ENCODE peak calls at places on chromosomes 12 and 14, in seven cellular contexts. Q, D, V, E, A, R and H are unnamed samples.
A peak's percentile ranks its signal among the peaks of the same experiment; 100 is the strongest.

GRCh38 chr14:97217094-97217885 is 420.1 kb downstream of the VRK1 start:
- DNase-seq in Q (no peak), D (no peak), V (no peak), E (no peak), A (no peak), R (no peak), H (no peak)

GRCh38 chr14:100443643-100444042 is 120.5 kb downstream of the SLC25A47 start:
- DNase-seq in Q (no peak), D (no peak), V (peak; percentile 78), E (no peak), A (no peak), R (no peak), H (no peak)

GRCh38 chr12:132492522-132492921 is 2.6 kb downstream of the FBRSL1 start:
- DNase-seq in Q (no peak), D (no peak), V (no peak), E (no peak), A (no peak), R (no peak), H (no peak)

GRCh38 chr12:15963271-15963670 is 52.1 kb downstream of the DERA start:
- DNase-seq in Q (no peak), D (no peak), V (peak; percentile 29), E (no peak), A (no peak), R (no peak), H (peak; percentile 49)

GRCh38 chr12:70671698-70672097 is 34.5 kb upstream of the PTPRB start:
- DNase-seq in Q (no peak), D (no peak), V (no peak), E (no peak), A (no peak), R (no peak), H (no peak)

GRCh38 chr14:30295980-30296379 is 263.0 kb upstream of the G2E3 start:
- DNase-seq in Q (no peak), D (no peak), V (no peak), E (no peak), A (no peak), R (no peak), H (no peak)

GRCh38 chr12:77214136-77214535 is 148.8 kb upstream of the E2F7 start:
- DNase-seq in Q (no peak), D (no peak), V (peak; percentile 39), E (no peak), A (no peak), R (no peak), H (peak; percentile 19)

GRCh38 chr12:110578522-110579238 is 4.4 kb downstream of the PPTC7 start:
- DNase-seq in Q (no peak), D (no peak), V (no peak), E (no peak), A (no peak), R (no peak), H (no peak)

GRCh38 chr12:110467847-110468211 is 228 bp downstream of the GPN3 start:
- DNase-seq in Q (no peak), D (no peak), V (no peak), E (no peak), A (no peak), R (no peak), H (no peak)

GRCh38 chr14:39232554-39233415 is 930 bp upstream of the MIA2 start:
- DNase-seq in Q (no peak), D (no peak), V (peak; percentile 72), E (no peak), A (no peak), R (no peak), H (peak; percentile 76)

GRCh38 chr14:68020999-68021663 is 201.6 kb downstream of the RAD51B start:
- DNase-seq in Q (no peak), D (peak; percentile 11), V (no peak), E (no peak), A (peak; percentile 83), R (no peak), H (peak; percentile 64)

GRCh38 chr12:131218291-131219172 is 264.8 kb downstream of the ADGRD1 start:
- DNase-seq in Q (no peak), D (peak; percentile 38), V (no peak), E (no peak), A (no peak), R (no peak), H (no peak)

GRCh38 chr14:91310620-91311283 is 66.2 kb upstream of the GPR68 start:
- DNase-seq in Q (no peak), D (no peak), V (no peak), E (no peak), A (no peak), R (no peak), H (no peak)

GRCh38 chr14:68444449-68445168 is 348.3 kb downstream of the ZFP36L1 start:
- DNase-seq in Q (no peak), D (no peak), V (peak; percentile 47), E (no peak), A (no peak), R (peak; percentile 32), H (peak; percentile 96)

GRCh38 chr12:117967043-117967442 is 1.7 kb downstream of the KSR2 start:
- DNase-seq in Q (no peak), D (no peak), V (no peak), E (no peak), A (no peak), R (no peak), H (no peak)

GRCh38 chr12:118052324-118053070 is 8.5 kb downstream of the WSB2 start:
- DNase-seq in Q (no peak), D (no peak), V (peak; percentile 91), E (peak; percentile 72), A (no peak), R (no peak), H (peak; percentile 97)

GRCh38 chr12:90166671-90167070 is 458.0 kb upstream of the ATP2B1 start:
- DNase-seq in Q (no peak), D (no peak), V (no peak), E (no peak), A (no peak), R (no peak), H (no peak)

GRCh38 chr12:57124259-57124877 is 3.9 kb upstream of the LRP1 start:
- DNase-seq in Q (peak; percentile 57), D (peak; percentile 81), V (peak; percentile 77), E (peak; percentile 88), A (peak; percentile 50), R (peak; percentile 80), H (peak; percentile 72)

GRCh38 chr12:108634225-108634795 is 616 bp upstream of the SELPLG start:
- DNase-seq in Q (no peak), D (no peak), V (no peak), E (no peak), A (peak; percentile 96), R (peak; percentile 91), H (peak; percentile 90)

GRCh38 chr12:119681953-119682352 is 14.0 kb downstream of the PRKAB1 start:
- DNase-seq in Q (no peak), D (no peak), V (no peak), E (no peak), A (no peak), R (no peak), H (no peak)

GRCh38 chr12:89484470-89484869 is 40.1 kb downstream of the GALNT4 start:
- DNase-seq in Q (no peak), D (no peak), V (no peak), E (no peak), A (no peak), R (no peak), H (no peak)

GRCh38 chr14:55426881-55427280 is 13.5 kb downstream of the TBPL2 start:
- DNase-seq in Q (no peak), D (no peak), V (no peak), E (no peak), A (no peak), R (no peak), H (no peak)

GRCh38 chr14:101961746-101962502 is 2.4 kb upstream of the DYNC1H1 start:
- DNase-seq in Q (no peak), D (no peak), V (no peak), E (no peak), A (no peak), R (peak; percentile 58), H (no peak)

GRCh38 chr14:71739273-71739990 is 192.8 kb upstream of the RGS6 start:
- DNase-seq in Q (no peak), D (no peak), V (no peak), E (no peak), A (no peak), R (no peak), H (no peak)

GRCh38 chr14:104930526-104931322 is 6.0 kb downstream of the PLD4 start:
- DNase-seq in Q (no peak), D (no peak), V (no peak), E (no peak), A (no peak), R (no peak), H (peak; percentile 27)

GRCh38 chr12:27472604-27473003 is 26.1 kb downstream of the SMCO2 start:
- DNase-seq in Q (no peak), D (no peak), V (no peak), E (no peak), A (no peak), R (no peak), H (no peak)

GRCh38 chr14:77889971-77890442 is 90.1 kb downstream of the ADCK1 start:
- DNase-seq in Q (no peak), D (no peak), V (peak; percentile 69), E (peak; percentile 49), A (no peak), R (no peak), H (peak; percentile 56)

GRCh38 chr14:38500125-38500524 is 244.2 kb upstream of the CLEC14A start:
- DNase-seq in Q (no peak), D (no peak), V (no peak), E (no peak), A (no peak), R (no peak), H (no peak)

GRCh38 chr12:9660046-9660445 is 9.5 kb upstream of the CLEC2D start:
- DNase-seq in Q (no peak), D (no peak), V (no peak), E (no peak), A (no peak), R (no peak), H (no peak)

GRCh38 chr12:54991161-54991991 is 6.8 kb upstream of the TESPA1 start:
- DNase-seq in Q (no peak), D (no peak), V (no peak), E (no peak), A (no peak), R (peak; percentile 24), H (no peak)

GRCh38 chr12:71721781-71722511 is 32.7 kb upstream of the RAB21 start:
- DNase-seq in Q (no peak), D (no peak), V (no peak), E (no peak), A (no peak), R (peak; percentile 5), H (no peak)

GRCh38 chr14:85531141-85531593 is 1.2 kb downstream of the FLRT2 start:
- DNase-seq in Q (no peak), D (peak; percentile 50), V (peak; percentile 69), E (peak; percentile 10), A (peak; percentile 89), R (no peak), H (peak; percentile 83)

GRCh38 chr14:62126885-62127478 is 364.8 kb downstream of the SNAPC1 start:
- DNase-seq in Q (peak; percentile 53), D (peak; percentile 7), V (peak; percentile 54), E (peak; percentile 76), A (peak; percentile 59), R (peak; percentile 44), H (peak; percentile 49)

GRCh38 chr14:72781476-72782181 is 112.3 kb downstream of the DPF3 start:
- DNase-seq in Q (no peak), D (no peak), V (peak; percentile 83), E (no peak), A (no peak), R (no peak), H (peak; percentile 78)

GRCh38 chr12:6372403-6373003 is 2.9 kb downstream of the SCNN1A start:
- DNase-seq in Q (peak; percentile 17), D (no peak), V (peak; percentile 92), E (no peak), A (no peak), R (peak; percentile 57), H (peak; percentile 94)

GRCh38 chr12:59689776-59690175 is 93.9 kb downstream of the SLC16A7 start:
- DNase-seq in Q (no peak), D (no peak), V (no peak), E (no peak), A (no peak), R (no peak), H (peak; percentile 19)

GRCh38 chr14:73188501-73188903 is 48.8 kb upstream of the PAPLN start:
- DNase-seq in Q (no peak), D (no peak), V (peak; percentile 20), E (no peak), A (no peak), R (no peak), H (peak; percentile 38)

GRCh38 chr12:131729254-131729955 is 18.5 kb downstream of the SFSWAP start:
- DNase-seq in Q (no peak), D (no peak), V (no peak), E (no peak), A (no peak), R (no peak), H (no peak)